ENCODE peak calls at places on chromosomes 7 and 10, in seven cellular contexts. E is cardiac fibroblast, Y is mammary epithelial cell, Q is AG09309, C is cardiac muscle cell, V is uterus, R is upper lobe of right lung. S is an unnamed sample.

GRCh38 chr10:110399163-110400094 is 94.7 kb upstream of the SMNDC1 start:
- DNase-seq in E (peak), Y (peak), Q (peak), C (peak), V (peak), R (no peak), S (peak)

GRCh38 chr7:2959343-2959680 is 84.4 kb downstream of the CARD11 start:
- DNase-seq in E (no peak), Y (no peak), Q (no peak), C (no peak), V (no peak), R (peak), S (no peak)

GRCh38 chr10:21315321-21316220 is 209.9 kb downstream of the SKIDA1 start:
- DNase-seq in E (peak), Y (peak), Q (peak), C (peak), V (peak), R (peak), S (peak)

GRCh38 chr10:80186364-80187012 is 18.8 kb downstream of the ANXA11 start:
- DNase-seq in E (peak), Y (no peak), Q (no peak), C (no peak), V (no peak), R (no peak), S (no peak)

GRCh38 chr10:113494736-113495135 is 58.1 kb upstream of the HABP2 start:
- DNase-seq in E (no peak), Y (no peak), Q (no peak), C (no peak), V (no peak), R (no peak), S (no peak)

GRCh38 chr7:13077466-13077865 is 390.0 kb downstream of the ARL4A start:
- DNase-seq in E (peak), Y (peak), Q (no peak), C (peak), V (no peak), R (no peak), S (peak)

GRCh38 chr10:11249134-11249533 is 231.5 kb downstream of the CELF2 start:
- DNase-seq in E (no peak), Y (no peak), Q (no peak), C (no peak), V (no peak), R (no peak), S (no peak)

GRCh38 chr10:5551531-5552375 is 27.0 kb downstream of the CALML3 start:
- DNase-seq in E (no peak), Y (peak), Q (no peak), C (no peak), V (no peak), R (peak), S (no peak)

GRCh38 chr10:104340099-104340594 is 1.9 kb upstream of the ITPRIP start:
- DNase-seq in E (no peak), Y (no peak), Q (no peak), C (no peak), V (no peak), R (no peak), S (no peak)

GRCh38 chr10:104339469-104340098 is 1.3 kb upstream of the ITPRIP start:
- DNase-seq in E (peak), Y (peak), Q (no peak), C (peak), V (peak), R (no peak), S (peak)

GRCh38 chr10:104336829-104337526 is 1.3 kb downstream of the ITPRIP start:
- DNase-seq in E (peak), Y (peak), Q (peak), C (peak), V (no peak), R (no peak), S (peak)

GRCh38 chr10:104337527-104337984 is 709 bp downstream of the ITPRIP start:
- DNase-seq in E (peak), Y (peak), Q (no peak), C (peak), V (no peak), R (no peak), S (peak)

DNA sequence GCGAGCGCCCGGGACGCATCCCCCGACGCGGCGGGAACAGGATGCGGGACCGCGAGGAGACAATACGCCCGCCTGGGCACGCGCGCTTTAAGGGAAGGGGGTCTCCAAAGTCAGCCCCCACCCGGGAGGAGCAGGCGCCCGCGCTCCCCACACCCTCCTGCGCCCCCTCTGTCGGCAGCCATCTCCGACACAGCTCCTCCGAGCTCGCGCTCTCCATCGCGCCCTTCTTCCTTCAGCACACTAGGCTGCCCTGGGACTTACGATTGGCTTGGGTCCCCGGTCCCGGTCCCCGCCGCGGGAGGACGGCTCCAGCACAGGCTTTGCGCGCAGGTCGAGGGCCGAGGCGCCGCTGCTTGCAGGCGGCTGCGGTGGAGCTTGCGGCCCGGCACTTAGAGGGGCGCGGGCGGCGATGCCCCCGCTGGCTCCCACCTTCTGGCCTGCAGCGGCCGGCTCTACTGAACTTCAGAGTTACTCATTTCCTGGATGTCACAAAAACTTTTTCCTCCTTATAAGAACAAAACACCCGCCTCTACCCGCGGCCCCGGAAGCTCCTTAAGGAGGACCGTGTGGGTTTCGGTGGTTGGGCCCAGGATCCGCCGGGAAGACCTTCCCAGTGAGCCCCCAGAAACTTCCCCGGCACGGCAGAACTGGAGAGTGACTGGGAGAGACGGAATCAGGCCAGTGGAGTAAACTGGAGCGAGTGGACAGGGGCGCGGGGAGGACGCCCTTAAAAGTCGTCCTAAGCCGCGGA is at the start of gene ITPRIP:
- DNase-seq in E (peak), Y (peak), Q (peak), C (peak), V (peak), R (peak), S (peak)
- TF ChIP-seq CTCF in E (no peak), Y (no peak), Q (peak), C (peak), V (peak), R (peak), S (peak)

GRCh38 chr7:151699920-151700319 is 177.0 kb downstream of the PRKAG2 start:
- DNase-seq in E (peak), Y (no peak), Q (no peak), C (peak), V (no peak), R (no peak), S (peak)

GRCh38 chr7:151697942-151698341 is 178.2 kb upstream of the RHEB start:
- DNase-seq in E (no peak), Y (no peak), Q (no peak), C (no peak), V (no peak), R (no peak), S (no peak)

GRCh38 chr7:151697515-151697895 is 177.8 kb upstream of the RHEB start:
- DNase-seq in E (no peak), Y (no peak), Q (no peak), C (no peak), V (no peak), R (no peak), S (no peak)

GRCh38 chr7:151700621-151701185 is 176.2 kb downstream of the PRKAG2 start:
- DNase-seq in E (peak), Y (peak), Q (no peak), C (peak), V (no peak), R (no peak), S (no peak)

GRCh38 chr7:151699147-151699546 is 177.8 kb downstream of the PRKAG2 start:
- DNase-seq in E (peak), Y (peak), Q (peak), C (peak), V (no peak), R (no peak), S (peak)
- H3K4me3 ChIP-seq in E (no peak), Y (no peak), Q (no peak), C (no peak), V (no peak), R (no peak), S (no peak)

GRCh38 chr7:136911362-136911761 is 42.9 kb downstream of the CHRM2 start:
- DNase-seq in E (peak), Y (peak), Q (no peak), C (no peak), V (no peak), R (no peak), S (no peak)
- TF ChIP-seq CTCF in E (no peak), Y (no peak), Q (no peak), C (no peak), V (no peak), R (no peak), S (no peak)

GRCh38 chr10:120485946-120486345 is 28.9 kb downstream of the PLPP4 start:
- DNase-seq in E (no peak), Y (no peak), Q (no peak), C (no peak), V (no peak), R (no peak), S (no peak)
- H3K4me3 ChIP-seq in E (no peak), Y (no peak), Q (no peak), C (no peak), V (no peak), R (no peak), S (no peak)

GRCh38 chr7:31853380-31853779 is 166.4 kb downstream of the PPP1R17 start:
- DNase-seq in E (no peak), Y (no peak), Q (no peak), C (no peak), V (no peak), R (no peak), S (no peak)

GRCh38 chr7:31850601-31851000 is 163.6 kb downstream of the PPP1R17 start:
- DNase-seq in E (no peak), Y (no peak), Q (no peak), C (no peak), V (no peak), R (no peak), S (peak)

GRCh38 chr7:31850066-31850465 is 163.1 kb downstream of the PPP1R17 start:
- DNase-seq in E (peak), Y (no peak), Q (no peak), C (no peak), V (no peak), R (no peak), S (peak)

GRCh38 chr7:31855530-31855929 is 168.5 kb downstream of the PPP1R17 start:
- DNase-seq in E (no peak), Y (no peak), Q (no peak), C (no peak), V (no peak), R (no peak), S (no peak)

GRCh38 chr7:31852438-31852837 is 165.4 kb downstream of the PPP1R17 start:
- DNase-seq in E (no peak), Y (no peak), Q (no peak), C (no peak), V (no peak), R (no peak), S (no peak)
- TF ChIP-seq CTCF in E (no peak), Y (no peak), Q (no peak), C (no peak), V (no peak), R (no peak), S (no peak)

GRCh38 chr7:150321788-150322113 is 1.4 kb upstream of the LRRC61 start:
- DNase-seq in E (no peak), Y (no peak), Q (no peak), C (no peak), V (no peak), R (no peak), S (no peak)
- H3K4me3 ChIP-seq in E (no peak), Y (no peak), Q (no peak), C (no peak), V (no peak), R (peak), S (no peak)

GRCh38 chr10:48648172-48648942 is 36.3 kb upstream of the WDFY4 start:
- DNase-seq in E (no peak), Y (no peak), Q (no peak), C (no peak), V (no peak), R (no peak), S (no peak)
- TF ChIP-seq CTCF in E (no peak), Y (no peak), Q (no peak), C (no peak), V (no peak), R (no peak), S (no peak)

S was measured in fibroblast of villous mesenchyme.